ENCODE peak calls at places on chromosomes 1 and 21, in six cellular contexts. Z is foreskin keratinocyte, O is tibial artery, W is GM12865, K is upper lobe of left lung, R is fibroblast of villous mesenchyme. L is an unnamed sample.

GRCh38 chr21:26116456-26117011 is 54.0 kb downstream of the APP start:
- DNase-seq in Z (no peak), O (no peak), W (no peak), K (no peak), R (peak; percentile 83), L (no peak)

GRCh38 chr1:78061825-78062523 is 16.2 kb downstream of the GIPC2 start:
- DNase-seq in Z (peak; percentile 62), O (no peak), W (no peak), K (no peak), R (peak; percentile 60), L (no peak)

GRCh38 chr1:14140800-14141526 is 441.0 kb downstream of the PRDM2 start:
- DNase-seq in Z (no peak), O (peak; percentile 80), W (no peak), K (peak; percentile 31), R (no peak), L (no peak)

GRCh38 chr1:84289169-84289785 is 12.2 kb upstream of the SAMD13 start:
- DNase-seq in Z (no peak), O (no peak), W (no peak), K (no peak), R (no peak), L (no peak)

GRCh38 chr1:34268311-34269042 is 91.8 kb downstream of the C1orf94 start:
- DNase-seq in Z (peak; percentile 69), O (no peak), W (no peak), K (no peak), R (no peak), L (peak; percentile 31)

GRCh38 chr1:61055110-61055614 is 27.2 kb upstream of the NFIA start:
- DNase-seq in Z (no peak), O (no peak), W (no peak), K (no peak), R (peak; percentile 55), L (no peak)

GRCh38 chr1:213082778-213083445 is 31.9 kb downstream of the RPS6KC1 start:
- DNase-seq in Z (peak; percentile 32), O (no peak), W (no peak), K (no peak), R (peak; percentile 5), L (peak; percentile 35)

GRCh38 chr1:152110860-152111514 is 4.3 kb downstream of the TCHH start:
- DNase-seq in Z (peak; percentile 76), O (no peak), W (peak; percentile 55), K (no peak), R (peak; percentile 28), L (peak; percentile 25)

GRCh38 chr1:150261367-150261766 is 3.8 kb downstream of the CA14 start:
- DNase-seq in Z (no peak), O (peak; percentile 12), W (no peak), K (no peak), R (no peak), L (no peak)

GRCh38 chr1:39761557-39762260 is 9.4 kb downstream of the OXCT2 start:
- DNase-seq in Z (no peak), O (no peak), W (no peak), K (no peak), R (no peak), L (no peak)

GRCh38 chr1:234322097-234322496 is 51.2 kb upstream of the COA6 start:
- DNase-seq in Z (no peak), O (no peak), W (no peak), K (no peak), R (no peak), L (no peak)

GRCh38 chr1:200866521-200866920 is 6.3 kb upstream of the GPR25 start:
- DNase-seq in Z (no peak), O (no peak), W (peak; percentile 97), K (no peak), R (peak; percentile 15), L (no peak)

GRCh38 chr1:115543247-115543646 is 98.5 kb upstream of the VANGL1 start:
- DNase-seq in Z (no peak), O (no peak), W (no peak), K (no peak), R (no peak), L (no peak)
- TF ChIP-seq CTCF in Z (peak; percentile 2), O (no peak), W (no peak), K (no peak), R (no peak), L (no peak)

GRCh38 chr1:221693087-221693486 is 48.8 kb downstream of the DUSP10 start:
- DNase-seq in Z (no peak), O (no peak), W (no peak), K (no peak), R (no peak), L (no peak)
- TF ChIP-seq CTCF in Z (peak; percentile 27), O (no peak), W (peak; percentile 6), K (no peak), R (peak; percentile 6), L (no peak)

DNA sequence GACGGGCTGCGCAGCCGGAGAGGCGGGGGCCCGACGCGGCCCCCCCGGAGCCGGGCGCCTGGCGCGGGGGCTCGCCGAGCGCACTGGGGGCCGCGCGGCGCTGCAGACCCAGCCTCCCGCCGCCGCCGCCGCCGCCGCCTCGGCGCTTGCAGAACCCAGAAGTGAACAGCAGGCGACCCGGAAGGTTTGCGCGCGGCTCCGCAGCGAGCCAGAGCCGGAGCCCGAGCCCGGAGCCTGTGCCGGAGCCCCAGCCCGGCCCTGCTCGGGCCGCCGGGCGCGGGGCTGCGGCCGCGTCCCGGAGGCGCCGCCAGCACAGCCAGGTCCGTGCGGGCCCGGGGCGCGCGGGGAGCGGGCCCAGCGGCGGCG is at the start of gene ZNF362:
- DNase-seq in Z (peak; percentile 20), O (no peak), W (peak; percentile 84), K (peak; percentile 56), R (peak; percentile 62), L (peak; percentile 52)
- TF ChIP-seq CTCF in Z (no peak), O (no peak), W (no peak), K (no peak), R (no peak), L (no peak)

DNA sequence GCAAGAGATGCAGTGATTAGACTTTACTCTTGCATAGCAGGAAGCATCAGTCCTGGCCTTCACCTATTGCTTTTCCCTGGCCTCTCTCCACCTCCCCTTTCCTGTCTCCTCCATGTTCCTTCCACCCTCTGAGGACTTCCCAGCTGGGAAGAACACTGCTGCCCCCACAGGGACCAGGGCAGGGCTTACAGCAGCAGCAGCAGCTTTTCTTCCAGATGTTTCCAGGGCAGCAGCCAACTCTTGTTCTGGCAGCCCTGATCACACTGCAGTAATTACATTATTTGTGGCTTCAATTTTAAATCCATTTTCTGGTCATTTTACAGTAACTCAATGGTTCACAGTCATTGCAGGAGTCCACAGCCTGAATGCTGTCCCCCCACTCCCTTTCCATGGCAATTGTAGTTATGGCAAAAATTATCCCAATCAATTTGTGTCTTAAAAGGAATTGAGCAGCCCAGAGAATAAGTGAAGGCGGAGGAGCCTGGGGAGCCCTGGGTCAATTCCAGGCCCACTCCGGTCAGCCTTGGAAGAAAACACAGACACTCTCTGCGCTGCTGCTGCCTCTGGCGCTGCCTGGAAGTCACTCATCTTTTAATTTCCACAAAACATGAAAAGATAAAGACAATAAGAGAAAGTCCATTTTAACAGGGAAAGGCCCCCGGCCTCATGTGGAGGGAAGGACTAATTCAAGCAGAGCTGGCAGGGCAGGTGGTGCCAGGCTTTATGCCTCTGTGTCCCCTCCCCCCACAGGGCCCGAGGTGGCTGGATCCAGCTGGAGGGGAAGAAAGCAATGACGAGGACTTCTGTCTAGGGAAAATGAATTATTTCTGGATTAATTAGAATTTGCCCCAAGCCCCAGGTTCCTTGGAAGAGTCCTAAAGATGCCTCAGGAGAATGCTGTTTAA is 148.5 kb downstream of the GRIK3 start:
- DNase-seq in Z (no peak), O (no peak), W (no peak), K (no peak), R (no peak), L (no peak)
- TF ChIP-seq CTCF in Z (no peak), O (no peak), W (no peak), K (no peak), R (no peak), L (no peak)

DNA sequence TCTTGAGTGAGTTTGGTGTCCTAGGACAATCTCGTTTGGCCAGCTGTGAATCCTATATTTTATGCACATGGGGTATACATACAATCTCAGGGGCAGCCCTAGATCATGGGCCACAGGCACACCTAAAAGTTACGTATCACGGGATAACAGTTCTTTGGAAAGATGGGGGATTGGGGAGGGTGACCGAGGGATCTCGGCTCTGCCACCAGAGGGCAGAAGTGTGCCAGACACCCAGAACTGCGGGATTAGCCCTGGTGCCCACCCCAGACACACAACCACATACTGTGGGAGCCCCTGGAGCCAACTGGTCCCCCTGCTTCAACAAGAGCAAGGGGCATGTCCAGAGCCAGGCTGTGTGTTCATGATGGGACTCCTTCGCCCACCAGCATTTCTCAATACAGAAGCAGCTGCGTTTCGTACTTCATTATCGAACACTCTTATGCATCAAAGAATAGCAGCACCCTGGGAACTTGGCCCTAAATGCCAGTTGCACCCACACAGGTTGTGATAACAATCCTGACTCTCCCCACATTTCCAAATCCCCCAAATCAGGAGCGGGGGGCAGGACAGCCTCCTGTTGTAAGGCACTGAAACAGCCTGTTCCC is 37.4 kb downstream of the TMCO4 start:
- DNase-seq in Z (no peak), O (no peak), W (peak; percentile 39), K (no peak), R (peak; percentile 29), L (peak; percentile 43)
- TF ChIP-seq CTCF in Z (peak; percentile 75), O (peak; percentile 45), W (peak; percentile 76), K (peak; percentile 43), R (peak; percentile 80), L (peak; percentile 67)

GRCh38 chr1:961132-961652 is 808 bp downstream of the KLHL17 start:
- DNase-seq in Z (no peak), O (no peak), W (no peak), K (no peak), R (no peak), L (no peak)

GRCh38 chr1:959730-960039 is 629 bp upstream of the NOC2L start:
- DNase-seq in Z (no peak), O (no peak), W (no peak), K (no peak), R (no peak), L (no peak)

GRCh38 chr1:960371-961131 is at the start of gene KLHL17:
- DNase-seq in Z (peak; percentile 40), O (peak; percentile 83), W (peak; percentile 84), K (peak; percentile 76), R (peak; percentile 63), L (peak; percentile 62)

GRCh38 chr1:956636-957035 is 2.4 kb downstream of the NOC2L start:
- DNase-seq in Z (no peak), O (no peak), W (no peak), K (no peak), R (no peak), L (no peak)

GRCh38 chr1:958823-959729 is at the start of gene NOC2L:
- DNase-seq in Z (peak; percentile 74), O (peak; percentile 97), W (peak; percentile 94), K (peak; percentile 91), R (peak; percentile 88), L (peak; percentile 78)
- TF ChIP-seq CTCF in Z (no peak), O (no peak), W (no peak), K (no peak), R (no peak), L (no peak)

DNA sequence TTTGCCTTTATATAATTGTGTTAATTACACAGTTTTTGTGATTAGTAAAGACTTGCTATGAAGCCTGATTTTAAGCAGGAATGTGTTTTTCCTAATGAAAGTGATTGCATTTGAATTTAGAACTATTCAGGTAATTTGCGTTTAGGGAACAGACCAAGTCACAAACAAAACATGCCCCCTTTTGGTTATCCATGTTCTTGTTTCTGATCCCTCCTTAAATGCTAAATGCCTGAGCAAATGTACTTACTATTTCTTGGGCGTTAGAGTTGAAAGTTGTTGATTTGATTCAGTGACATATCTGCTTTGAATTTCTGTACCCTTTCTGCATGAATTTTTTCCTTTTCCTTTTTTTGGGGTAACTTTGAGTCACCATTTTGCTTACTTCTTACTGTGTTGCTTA is 5.2 kb downstream of the POU2F1 start:
- DNase-seq in Z (no peak), O (no peak), W (no peak), K (no peak), R (no peak), L (no peak)
- TF ChIP-seq CTCF in Z (no peak), O (no peak), W (no peak), K (no peak), R (no peak), L (no peak)

GRCh38 chr1:44293761-44294315 is 61.2 kb downstream of the ERI3 start:
- DNase-seq in Z (no peak), O (no peak), W (no peak), K (no peak), R (no peak), L (no peak)
- TF ChIP-seq CTCF in Z (no peak), O (no peak), W (no peak), K (no peak), R (no peak), L (no peak)